ENCODE peak calls at places on chromosomes 12 and 14, in four cellular contexts. Z is spleen, Y is Peyer's patch, S is heart left ventricle. X is an unnamed sample.

GRCh38 chr12:108368089-108368488 is 29.0 kb upstream of the CMKLR1 start:
- DNase-seq in S (no peak), Y (no peak), Z (no peak), X (no peak)

GRCh38 chr14:69204753-69205152 is 13.5 kb downstream of the EXD2 start:
- DNase-seq in Y (no peak), S (no peak), Z (no peak), X (no peak)

GRCh38 chr14:54106802-54107377 is 150.3 kb upstream of the BMP4 start:
- DNase-seq in Z (no peak), Y (no peak), S (no peak), X (no peak)

GRCh38 chr14:33414041-33414440 is 475.4 kb downstream of the NPAS3 start:
- DNase-seq in S (no peak), Y (no peak), Z (no peak), X (no peak)

GRCh38 chr12:5101686-5102085 is 58.0 kb downstream of the KCNA5 start:
- DNase-seq in Z (no peak), Y (no peak), S (no peak), X (no peak)

GRCh38 chr12:2792670-2793500 is 1.9 kb upstream of the FKBP4 start:
- DNase-seq in Y (no peak), S (no peak), Z (no peak), X (no peak)

GRCh38 chr12:28035483-28035882 is 63.0 kb upstream of the PTHLH start:
- DNase-seq in Z (no peak), Y (no peak), S (no peak), X (no peak)

GRCh38 chr12:51434305-51434704 is 9.7 kb downstream of the SLC4A8 start:
- DNase-seq in S (no peak), Z (no peak), Y (no peak), X (no peak)

GRCh38 chr12:52147367-52147972 is 44.3 kb downstream of the KRT80 start:
- DNase-seq in S (peak; percentile 87), Z (peak; percentile 76), Y (peak; percentile 97), X (peak; percentile 73)

GRCh38 chr14:99040711-99041110 is 231.3 kb downstream of the BCL11B start:
- DNase-seq in S (no peak), Y (no peak), Z (no peak), X (no peak)

GRCh38 chr14:97687944-97688625 is 890.9 kb downstream of the VRK1 start:
- DNase-seq in Z (no peak), Y (no peak), S (no peak), X (no peak)

GRCh38 chr12:26097046-26097878 is 27.6 kb downstream of the BHLHE41 start:
- DNase-seq in Z (peak; percentile 84), S (peak; percentile 65), Y (peak; percentile 68), X (peak; percentile 48)

GRCh38 chr12:3436496-3437060 is 54.4 kb upstream of the PRMT8 start:
- DNase-seq in Y (no peak), Z (no peak), S (peak; percentile 11), X (no peak)

GRCh38 chr12:28938581-28939301 is 210.3 kb upstream of the FAR2 start:
- DNase-seq in Z (no peak), S (no peak), Y (no peak), X (no peak)

GRCh38 chr12:104494816-104495158 is 38.0 kb downstream of the CHST11 start:
- DNase-seq in S (no peak), Y (no peak), Z (no peak), X (no peak)

GRCh38 chr12:119683413-119683812 is 15.5 kb downstream of the PRKAB1 start:
- DNase-seq in Z (no peak), Y (no peak), S (no peak), X (no peak)

GRCh38 chr12:40828593-40828990 is 136.4 kb downstream of the CNTN1 start:
- DNase-seq in S (no peak), Y (no peak), Z (no peak), X (no peak)

GRCh38 chr14:68094158-68094557 is 274.6 kb downstream of the RAD51B start:
- DNase-seq in Z (no peak), Y (no peak), S (no peak), X (no peak)

GRCh38 chr12:50647031-50647430 is 116.9 kb upstream of the ATF1 start:
- DNase-seq in Z (no peak), S (no peak), Y (no peak), X (no peak)

GRCh38 chr14:29842228-29842627 is 85.4 kb downstream of the PRKD1 start:
- DNase-seq in Z (no peak), Y (no peak), S (no peak), X (no peak)

GRCh38 chr12:63238892-63239291 is 87.9 kb upstream of the AVPR1A start:
- DNase-seq in Z (no peak), Y (no peak), S (no peak), X (no peak)

GRCh38 chr12:5096241-5096880 is 52.7 kb downstream of the KCNA5 start:
- DNase-seq in Y (no peak), Z (no peak), S (no peak), X (no peak)

GRCh38 chr12:15883536-15883935 is 1.3 kb downstream of the STRAP start:
- DNase-seq in Y (no peak), S (no peak), Z (no peak), X (no peak)

GRCh38 chr12:50033317-50033679 is 8.0 kb upstream of the RACGAP1 start:
- DNase-seq in S (no peak), Y (no peak), Z (no peak), X (no peak)

GRCh38 chr12:80607361-80608135 is 99.9 kb upstream of the MYF6 start:
- DNase-seq in Z (no peak), Y (no peak), S (no peak), X (no peak)

GRCh38 chr14:91931478-91932088 is 15.9 kb downstream of the FBLN5 start:
- DNase-seq in S (no peak), Z (no peak), Y (no peak), X (no peak)

GRCh38 chr14:91606851-91607250 is 96.7 kb upstream of the PPP4R3A start:
- DNase-seq in Y (no peak), S (no peak), Z (no peak), X (no peak)

GRCh38 chr14:68824517-68825347 is 31.9 kb upstream of the ZFP36L1 start:
- DNase-seq in Z (peak; percentile 90), Y (peak; percentile 86), S (peak; percentile 81), X (peak; percentile 89)

GRCh38 chr14:104392001-104392395 is 187.6 kb upstream of the C14orf180 start:
- DNase-seq in S (peak; percentile 3), Y (peak; percentile 11), Z (peak; percentile 64), X (no peak)

GRCh38 chr12:120999191-121000120 is 16.8 kb downstream of the C12orf43 start:
- DNase-seq in Z (peak; percentile 48), S (no peak), Y (no peak), X (no peak)

GRCh38 chr12:60196366-60196765 is 600.5 kb downstream of the SLC16A7 start:
- DNase-seq in Y (no peak), Z (no peak), S (no peak), X (no peak)

GRCh38 chr14:75063491-75064204 is at the start of gene ACYP1:
- DNase-seq in Y (peak; percentile 96), Z (peak; percentile 94), S (peak; percentile 91), X (peak; percentile 86)

GRCh38 chr14:77607741-77608302 is 8.6 kb downstream of the SPTLC2 start:
- DNase-seq in Y (no peak), S (peak; percentile 12), Z (no peak), X (no peak)

GRCh38 chr12:89179983-89180382 is 172.3 kb downstream of the DUSP6 start:
- DNase-seq in Z (no peak), S (peak; percentile 75), Y (no peak), X (peak; percentile 95)

GRCh38 chr12:124786065-124786964 is 77.3 kb downstream of the SCARB1 start:
- DNase-seq in S (peak; percentile 87), Z (no peak), Y (peak; percentile 66), X (no peak)

GRCh38 chr12:118164798-118165486 is 29.0 kb downstream of the PEBP1 start:
- DNase-seq in Z (no peak), Y (no peak), S (no peak), X (no peak)

GRCh38 chr14:67319142-67319541 is 40.5 kb downstream of the ATP6V1D start:
- DNase-seq in S (no peak), Y (no peak), Z (no peak), X (no peak)

DNA sequence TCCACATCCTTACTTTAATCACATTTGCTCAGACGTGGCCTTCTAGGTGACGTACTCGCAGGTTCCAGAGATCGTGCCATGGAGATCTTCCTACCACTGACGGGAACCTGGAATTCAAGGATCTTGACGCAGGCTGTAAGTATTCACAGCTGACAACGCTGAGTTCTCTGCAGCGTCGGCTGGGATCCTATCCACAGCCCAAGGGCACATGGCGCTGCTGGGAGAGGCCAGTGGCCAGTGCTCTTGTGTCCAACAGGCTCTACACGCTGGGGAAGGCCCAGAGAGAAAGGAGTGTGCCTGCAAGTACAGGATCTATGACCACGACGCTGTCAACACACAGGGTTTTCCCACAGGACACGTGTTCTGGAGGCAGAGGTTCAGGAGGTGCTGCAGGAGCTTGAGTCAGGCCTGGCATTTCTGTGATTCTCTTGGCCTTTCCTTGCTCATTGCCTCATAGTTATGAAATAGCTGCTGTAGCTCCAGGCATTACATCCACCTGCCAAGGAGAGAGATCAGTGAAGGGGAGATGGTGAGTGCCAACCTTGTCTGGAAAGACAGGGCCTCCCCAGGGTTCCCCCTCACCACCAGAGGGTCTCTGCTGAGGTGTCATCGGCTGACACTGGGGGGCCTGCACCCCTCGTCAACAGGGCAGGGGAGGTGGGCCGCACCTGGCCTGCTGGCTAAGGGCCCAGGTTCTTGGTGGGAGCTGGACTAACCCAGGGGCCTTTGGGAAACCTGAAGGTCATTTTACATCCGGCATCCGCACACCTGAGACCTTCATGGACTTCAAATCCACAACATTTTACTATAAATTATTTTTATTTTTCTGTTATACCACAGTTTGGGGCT is 21.3 kb downstream of the LRCOL1 start:
- DNase-seq in Z (no peak), Y (no peak), S (no peak), X (no peak)
- H3K27me3 ChIP-seq in Z (no peaks in the 10 kb centered on the region), Y (no peaks in the 10 kb centered on the region), S (no peaks in the 10 kb centered on the region), X (peaks cover 19% of the 10 kb centered on the region)

GRCh38 chr12:1595690-1596347 is 1.4 kb upstream of the FBXL14 start:
- DNase-seq in Y (no peak), Z (no peak), S (no peak), X (no peak)
- H3K4me1 ChIP-seq in Y (peaks cover 40% of the 10 kb centered on the region), Z (peaks cover 32% of the 10 kb centered on the region), S (peaks cover 31% of the 10 kb centered on the region), X (peaks cover 41% of the 10 kb centered on the region)

GRCh38 chr14:64763801-64764511 is 59.7 kb downstream of the PLEKHG3 start:
- DNase-seq in S (no peak), Z (peak; percentile 76), Y (peak; percentile 30), X (no peak)

GRCh38 chr14:64761441-64762043 is 57.3 kb downstream of the PLEKHG3 start:
- DNase-seq in S (no peak), Z (peak; percentile 52), Y (no peak), X (no peak)

GRCh38 chr14:64763089-64763782 is 59.0 kb downstream of the PLEKHG3 start:
- DNase-seq in Y (peak; percentile 28), S (no peak), Z (peak; percentile 43), X (no peak)

GRCh38 chr14:64760916-64761315 is 56.7 kb downstream of the PLEKHG3 start:
- DNase-seq in S (no peak), Z (peak; percentile 54), Y (no peak), X (no peak)

GRCh38 chr14:64762044-64763034 is 58.1 kb downstream of the PLEKHG3 start:
- DNase-seq in S (peak; percentile 88), Z (peak; percentile 81), Y (peak; percentile 75), X (peak; percentile 63)
- TF ChIP-seq POLR2A in S (no peak), Z (no peak), Y (no peak), X (no peak)

GRCh38 chr14:73750161-73750901 is 36.1 kb upstream of the PNMA1 start:
- DNase-seq in S (no peak), Y (peak; percentile 31), Z (peak; percentile 41), X (no peak)
- H3K27me3 ChIP-seq in S (no peaks in the 10 kb centered on the region), Y (no peaks in the 10 kb centered on the region), Z (no peaks in the 10 kb centered on the region), X (no peaks in the 10 kb centered on the region)